ENCODE peak calls at places on chromosome 14, in seven cellular contexts. O is SK-N-SH, X is GM12878, T is Panc1, D is HepG2, G is K562, H is H1. M is an unnamed sample.

GRCh38 chr14:22566845-22567244 is 22.2 kb downstream of the DAD1 start:
- DNase-seq in G (no peak), O (no peak), H (no peak), D (no peak), X (no peak), T (no peak), M (no peak)

GRCh38 chr14:104843442-104844305 is 21.4 kb upstream of the CEP170B start:
- DNase-seq in G (no peak), D (no peak), O (peak; percentile 49), X (no peak), H (peak; percentile 72), T (no peak), M (no peak)

GRCh38 chr14:38669027-38669426 is 413.1 kb upstream of the CLEC14A start:
- DNase-seq in G (no peak), H (no peak), O (no peak), X (no peak), T (no peak), D (no peak), M (no peak)

GRCh38 chr14:105453847-105454246 is 20.8 kb upstream of the CRIP2 start:
- DNase-seq in X (no peak), D (no peak), H (no peak), T (no peak), O (no peak), G (no peak), M (no peak)

GRCh38 chr14:59022144-59022543 is 166.3 kb upstream of the DAAM1 start:
- DNase-seq in X (no peak), T (no peak), O (no peak), H (no peak), G (no peak), D (no peak), M (no peak)

GRCh38 chr14:85317491-85318021 is 212.4 kb upstream of the FLRT2 start:
- DNase-seq in D (no peak), O (no peak), X (no peak), T (no peak), G (no peak), H (no peak), M (no peak)

GRCh38 chr14:55354500-55354899 is 57.1 kb downstream of the ATG14 start:
- DNase-seq in G (no peak), O (peak; percentile 63), X (no peak), D (peak; percentile 41), T (no peak), H (peak; percentile 56), M (peak; percentile 26)

GRCh38 chr14:68824517-68825347 is 31.9 kb upstream of the ZFP36L1 start:
- DNase-seq in G (peak; percentile 80), D (peak; percentile 80), H (peak; percentile 97), O (peak; percentile 86), X (no peak), T (peak; percentile 41), M (peak; percentile 76)

GRCh38 chr14:93906341-93907329 is 20.5 kb upstream of the FAM181A start:
- DNase-seq in H (peak; percentile 87), D (peak; percentile 59), X (no peak), O (peak; percentile 77), T (peak; percentile 13), G (peak; percentile 67), M (peak; percentile 63)

GRCh38 chr14:26389646-26390508 is 208.0 kb downstream of the NOVA1 start:
- DNase-seq in D (no peak), O (no peak), G (no peak), X (no peak), T (no peak), H (no peak), M (no peak)

GRCh38 chr14:68396411-68396930 is 396.4 kb downstream of the ZFP36L1 start:
- DNase-seq in O (no peak), G (no peak), X (no peak), T (no peak), D (no peak), H (no peak), M (no peak)

GRCh38 chr14:44795725-44796124 is 166.0 kb downstream of the KLHL28 start:
- DNase-seq in H (no peak), O (no peak), X (no peak), T (no peak), D (no peak), G (no peak), M (no peak)

GRCh38 chr14:89240414-89240813 is 176.6 kb downstream of the FOXN3 start:
- DNase-seq in X (no peak), G (no peak), H (no peak), D (no peak), T (no peak), O (no peak), M (no peak)

GRCh38 chr14:105430535-105430934 is 10.9 kb downstream of the MTA1 start:
- DNase-seq in G (no peak), D (no peak), O (no peak), H (no peak), T (no peak), X (no peak), M (peak; percentile 21)

DNA sequence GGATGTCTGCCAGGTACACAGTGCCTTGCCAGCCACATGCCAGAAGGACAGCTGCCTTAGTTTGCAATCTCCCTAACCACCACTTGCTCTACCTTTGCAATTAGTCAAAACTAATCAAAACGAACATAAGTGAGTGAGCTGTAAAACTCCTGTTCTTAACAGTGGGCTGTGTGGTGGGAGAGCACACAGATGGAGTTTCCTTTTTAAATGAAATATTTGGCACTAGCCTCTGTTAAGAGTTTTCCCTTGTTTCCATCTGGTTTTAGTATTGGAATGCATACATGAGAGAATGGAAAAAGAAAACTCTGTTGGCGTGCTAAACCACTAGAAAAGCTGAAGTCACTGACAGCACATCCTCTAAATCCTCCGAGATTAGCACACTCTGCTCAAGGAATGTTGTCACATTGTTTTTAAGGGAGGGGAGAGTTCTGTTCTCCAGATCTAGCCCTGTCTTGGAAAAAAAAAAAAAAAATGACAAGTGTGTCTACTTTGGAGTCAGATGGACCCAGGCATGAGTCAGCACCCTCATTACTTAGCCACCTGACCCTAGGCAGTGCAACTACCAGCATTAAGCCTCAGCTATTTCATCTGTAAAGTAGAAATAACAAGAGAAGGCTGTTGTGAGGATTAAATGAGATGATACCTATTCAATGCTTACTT is 83.9 kb downstream of the STXBP6 start:
- DNase-seq in D (no peak), G (no peak), T (no peak), X (no peak), O (no peak), H (no peak), M (no peak)
- TF ChIP-seq SIN3A in D (no peak), G (no peak), T (no peak), X (no peak), O (no peak), H (no peak), M (no peak)

GRCh38 chr14:95910628-95911027 is 34.0 kb downstream of the TUNAR start:
- DNase-seq in H (no peak), X (no peak), G (no peak), O (no peak), D (no peak), T (no peak), M (no peak)
- TF ChIP-seq SIN3A in H (no peak), X (no peak), G (no peak), O (no peak), D (no peak), T (no peak), M (no peak)

DNA sequence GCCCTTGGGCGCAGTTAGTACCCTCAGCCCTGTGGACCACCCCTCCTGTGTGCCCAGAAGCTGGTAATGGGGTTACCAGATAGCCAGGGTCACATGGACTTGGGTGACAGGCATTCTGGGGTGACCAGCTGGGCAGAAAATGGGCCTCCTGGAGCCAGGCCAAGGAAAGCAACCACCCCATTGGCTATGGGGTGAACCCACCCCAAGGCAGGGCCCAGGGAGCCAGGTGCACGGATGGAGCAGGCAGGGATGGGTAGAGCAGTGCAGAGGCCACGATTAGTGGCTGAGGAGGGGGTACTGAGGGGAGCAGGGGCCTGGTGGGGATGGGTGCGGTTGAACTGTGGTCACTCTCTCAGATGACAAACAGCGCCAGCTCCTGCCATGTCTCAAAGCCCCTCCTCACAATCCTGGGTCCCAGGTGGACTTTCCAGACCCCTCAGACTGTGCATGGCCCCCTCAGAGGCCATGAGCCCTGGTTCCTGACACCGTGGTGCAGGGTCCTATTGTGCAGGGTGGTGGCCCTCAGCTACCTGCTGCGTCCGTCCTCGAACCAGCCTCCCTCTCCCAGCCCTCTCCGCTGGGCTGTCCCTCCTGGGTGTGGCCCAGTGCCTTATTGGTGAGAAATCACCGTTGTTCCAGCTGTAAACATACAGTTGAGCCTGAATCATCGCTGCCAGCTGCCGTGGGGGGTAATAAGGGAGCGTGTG is 23.4 kb upstream of the BEGAIN start:
- DNase-seq in G (no peak), D (no peak), T (peak; percentile 10), X (no peak), H (no peak), O (peak; percentile 40), M (no peak)
- TF ChIP-seq SIN3A in G (no peak), D (no peak), T (no peak), X (no peak), H (no peak), O (no peak), M (no peak)

GRCh38 chr14:20836668-20837338 is 34.2 kb upstream of the RNASE1 start:
- DNase-seq in O (no peak), X (no peak), G (peak; percentile 12), D (peak; percentile 63), H (no peak), T (no peak), M (peak; percentile 66)
- TF ChIP-seq SIN3A in O (no peak), X (no peak), G (no peak), D (no peak), H (no peak), T (no peak), M (no peak)